ENCODE peak calls at places on chromosomes 12 and 14, in four cellular contexts. One of them, this sample, is unnamed.

GRCh38 chr14:30330452-30330851 is 228.5 kb upstream of the G2E3 start:
- DNase-seq in HepG2: no peak
- DNase-seq in GM12878: no peak
- DNase-seq in NT2/D1: peak; percentile 5
- DNase-seq in this sample: no peak

GRCh38 chr12:22627351-22627750 is 2.4 kb downstream of the ETNK1 start:
- DNase-seq in HepG2: no peak
- DNase-seq in GM12878: no peak
- DNase-seq in NT2/D1: no peak
- DNase-seq in this sample: no peak

GRCh38 chr12:40945772-40946171 is 242.3 kb upstream of the PDZRN4 start:
- DNase-seq in HepG2: no peak
- DNase-seq in GM12878: no peak
- DNase-seq in NT2/D1: no peak
- DNase-seq in this sample: no peak

GRCh38 chr12:12749433-12749832 is 32.3 kb downstream of the CDKN1B start:
- DNase-seq in HepG2: peak; percentile 63
- DNase-seq in GM12878: no peak
- DNase-seq in NT2/D1: no peak
- DNase-seq in this sample: no peak

GRCh38 chr14:66025779-66026178 is 460.4 kb upstream of the CCDC196 start:
- DNase-seq in HepG2: no peak
- DNase-seq in GM12878: no peak
- DNase-seq in NT2/D1: no peak
- DNase-seq in this sample: no peak

GRCh38 chr12:132159555-132160003 is 15.3 kb downstream of the NOC4L start:
- DNase-seq in HepG2: no peak
- DNase-seq in GM12878: no peak
- DNase-seq in NT2/D1: no peak
- DNase-seq in this sample: no peak

GRCh38 chr12:102824218-102824835 is 92.7 kb downstream of the PAH start:
- DNase-seq in HepG2: peak; percentile 18
- DNase-seq in GM12878: no peak
- DNase-seq in NT2/D1: peak; percentile 62
- DNase-seq in this sample: peak; percentile 43

GRCh38 chr14:31174433-31174832 is 33.2 kb downstream of the HECTD1 start:
- DNase-seq in HepG2: no peak
- DNase-seq in GM12878: no peak
- DNase-seq in NT2/D1: no peak
- DNase-seq in this sample: no peak

GRCh38 chr14:66652736-66653135 is 144.8 kb downstream of the GPHN start:
- DNase-seq in HepG2: no peak
- DNase-seq in GM12878: no peak
- DNase-seq in NT2/D1: no peak
- DNase-seq in this sample: no peak

GRCh38 chr12:42180990-42181611 is 36.4 kb upstream of the GXYLT1 start:
- DNase-seq in HepG2: peak; percentile 50
- DNase-seq in GM12878: no peak
- DNase-seq in NT2/D1: no peak
- DNase-seq in this sample: no peak

GRCh38 chr12:11106288-11106687 is 14.2 kb upstream of the TAS2R43 start:
- DNase-seq in HepG2: no peak
- DNase-seq in GM12878: no peak
- DNase-seq in NT2/D1: no peak
- DNase-seq in this sample: no peak

DNA sequence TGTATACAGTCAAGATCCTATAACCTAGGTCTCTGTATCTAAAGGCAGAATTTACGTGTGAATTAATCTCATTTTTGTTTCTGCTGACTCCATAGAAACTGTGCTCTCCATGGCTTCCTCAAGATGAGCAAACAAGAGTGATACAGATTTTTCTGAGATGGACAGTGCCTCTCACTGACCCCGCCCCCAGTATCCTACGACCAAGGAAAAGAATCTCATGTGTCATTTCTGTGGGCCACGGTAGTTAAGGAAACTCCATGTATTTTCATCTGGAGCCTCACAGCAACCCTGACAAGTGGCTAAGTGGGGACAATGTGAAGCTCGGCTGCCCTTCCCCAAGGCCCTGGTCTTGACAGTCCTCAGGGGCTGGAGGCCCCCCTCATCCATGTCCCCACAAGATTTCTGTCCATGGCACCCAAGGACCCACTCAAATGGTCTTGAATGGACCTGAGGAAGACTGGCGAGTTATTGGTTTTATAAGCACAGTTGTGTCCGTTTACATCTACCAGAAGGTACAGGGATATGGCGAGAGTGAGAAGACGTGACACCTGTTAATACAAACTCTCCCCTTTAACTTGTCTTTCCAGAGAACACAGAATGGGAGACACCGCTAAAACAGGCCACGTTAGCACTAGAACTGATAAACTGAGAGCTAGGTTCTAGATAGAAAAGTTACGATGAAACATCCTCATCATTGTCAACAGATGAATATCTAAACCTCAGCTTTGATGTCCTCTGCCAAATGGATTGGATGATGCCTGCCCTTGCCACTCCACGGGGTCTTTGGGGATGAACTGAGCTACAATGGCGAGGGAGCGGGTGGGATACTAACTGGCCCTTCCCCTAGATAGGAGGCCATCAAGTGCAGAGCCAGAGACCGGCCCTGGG is 108.4 kb upstream of the EGLN3 start:
- DNase-seq in HepG2: no peak
- DNase-seq in GM12878: no peak
- DNase-seq in NT2/D1: no peak
- DNase-seq in this sample: no peak
- TF ChIP-seq SUZ12 in HepG2: no peak
- TF ChIP-seq SUZ12 in GM12878: no peak
- TF ChIP-seq SUZ12 in NT2/D1: no peak
- TF ChIP-seq SUZ12 in this sample: no peak

DNA sequence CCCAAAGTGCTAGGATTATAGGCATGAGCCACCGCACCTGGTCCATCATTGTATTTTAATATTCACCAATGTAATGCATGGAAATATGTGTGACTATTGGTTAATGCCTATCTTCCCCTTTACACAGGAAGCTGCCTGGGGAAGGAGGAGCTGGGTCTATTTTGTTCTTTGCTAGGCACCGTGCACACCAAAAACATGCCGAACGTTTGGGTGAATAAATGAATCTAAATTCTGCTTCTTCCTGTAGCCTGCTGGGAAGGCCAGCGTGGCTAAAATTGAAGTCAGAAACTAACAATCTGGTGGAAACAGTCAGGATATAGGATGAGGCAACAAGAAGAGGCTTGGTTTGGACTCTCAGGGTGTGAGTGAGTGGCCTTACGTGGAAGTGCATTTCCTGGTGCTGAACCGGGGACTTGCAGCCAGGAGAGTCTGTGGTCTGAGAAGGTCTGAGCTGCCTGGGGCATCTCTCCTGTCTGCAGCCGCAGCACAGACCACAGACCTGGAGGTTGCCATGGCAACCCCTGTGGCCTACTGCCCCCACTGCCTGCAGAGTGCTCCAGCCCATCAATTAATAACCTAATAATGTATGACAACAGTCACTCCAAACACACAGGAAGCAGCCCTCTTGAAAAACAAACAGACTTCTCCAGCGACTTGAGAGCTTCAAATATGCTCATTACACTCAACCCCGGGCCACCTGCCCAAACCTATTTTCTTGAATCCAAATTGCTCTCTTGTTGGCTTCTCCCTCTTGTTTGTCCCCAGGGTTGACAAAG is 5.5 kb upstream of the GPR68 start:
- DNase-seq in HepG2: peak; percentile 41
- DNase-seq in GM12878: peak; percentile 90
- DNase-seq in NT2/D1: no peak
- DNase-seq in this sample: no peak
- TF ChIP-seq SUZ12 in HepG2: no peak
- TF ChIP-seq SUZ12 in GM12878: no peak
- TF ChIP-seq SUZ12 in NT2/D1: no peak
- TF ChIP-seq SUZ12 in this sample: no peak

DNA sequence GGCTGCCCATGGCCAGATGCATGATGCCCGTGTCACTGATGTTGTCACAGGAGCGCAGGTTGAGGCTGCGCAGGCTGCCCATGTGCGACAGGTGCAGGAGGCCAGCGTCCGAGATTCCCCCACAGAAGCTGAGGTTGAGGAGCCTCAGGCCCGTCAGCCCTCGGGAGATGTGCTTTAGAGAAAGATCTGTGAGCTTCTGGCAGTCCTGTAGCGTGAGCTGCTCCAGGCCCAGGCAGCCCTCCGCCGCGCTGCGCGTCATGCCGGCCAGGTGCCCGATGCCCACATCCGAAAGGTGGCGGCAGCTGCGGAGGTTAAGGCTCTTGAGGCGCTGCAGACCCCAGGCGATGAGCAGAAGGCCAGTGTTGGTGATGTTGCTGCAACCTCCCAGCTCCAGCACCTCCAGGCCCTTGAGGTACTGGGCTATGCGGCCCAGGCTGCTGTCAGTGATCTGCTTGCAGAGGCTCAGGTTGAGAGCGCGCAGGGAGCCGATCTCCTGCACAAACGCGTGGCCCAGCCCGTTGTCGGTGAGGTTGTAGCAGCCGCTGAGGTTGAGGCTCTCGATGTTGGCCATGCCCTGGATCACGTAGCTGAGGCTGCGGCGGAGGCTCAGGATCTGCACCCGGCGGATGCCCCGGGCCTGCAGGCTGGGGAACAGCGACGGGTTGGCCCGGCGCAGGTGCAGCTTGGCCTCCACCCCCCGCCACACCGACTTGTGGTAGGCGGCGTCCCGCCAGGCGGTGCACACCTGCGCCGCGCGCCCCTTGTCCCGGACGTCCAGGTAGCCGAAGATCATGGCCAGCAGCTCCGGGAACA is 943 bp downstream of the FBXL14 start:
- DNase-seq in HepG2: no peak
- DNase-seq in GM12878: no peak
- DNase-seq in NT2/D1: no peak
- DNase-seq in this sample: peak; percentile 21
- TF ChIP-seq SUZ12 in HepG2: no peak
- TF ChIP-seq SUZ12 in GM12878: no peak
- TF ChIP-seq SUZ12 in NT2/D1: no peak
- TF ChIP-seq SUZ12 in this sample: no peak

DNA sequence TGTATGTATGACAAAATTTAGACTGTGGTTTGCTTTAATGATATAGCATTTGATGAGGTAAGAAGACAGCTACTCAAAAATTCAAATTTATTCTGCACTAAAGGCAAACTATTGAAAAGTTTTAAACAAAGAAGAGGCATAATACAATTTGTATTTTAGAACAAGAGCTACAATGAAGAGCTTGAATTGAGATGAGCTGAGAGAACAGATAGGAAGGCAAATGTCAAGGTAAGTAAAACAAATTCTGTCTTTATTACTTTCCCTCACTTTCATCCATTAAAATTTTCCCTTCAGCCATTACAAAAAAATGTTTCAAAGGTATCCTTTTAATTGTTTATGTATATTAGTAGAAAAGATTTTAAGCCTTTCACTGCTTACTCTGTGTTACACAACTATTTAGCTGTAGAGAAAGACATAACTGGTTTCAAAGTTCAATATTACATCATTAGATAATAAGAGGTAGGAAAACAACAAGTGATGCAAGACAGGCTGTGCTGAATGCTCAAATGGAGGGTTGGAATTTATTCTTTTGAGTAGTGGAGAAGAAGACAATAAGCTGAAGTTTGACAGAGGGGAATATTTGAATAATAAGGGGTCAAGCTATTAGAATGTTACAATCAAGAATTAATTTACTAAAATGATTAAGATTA is 1334.1 kb downstream of the FSCB start:
- DNase-seq in HepG2: peak; percentile 66
- DNase-seq in GM12878: no peak
- DNase-seq in NT2/D1: no peak
- DNase-seq in this sample: no peak
- TF ChIP-seq SUZ12 in HepG2: no peak
- TF ChIP-seq SUZ12 in GM12878: no peak
- TF ChIP-seq SUZ12 in NT2/D1: no peak
- TF ChIP-seq SUZ12 in this sample: no peak

This sample was measured in HEK293T.